ENCODE peak calls at places on chromosomes 16 and 17, in five cellular contexts. L, T, D, G and K are unnamed samples.

GRCh38 chr16:76653390-76654026 is 376.3 kb downstream of the CNTNAP4 start:
- DNase-seq in L (no peak), T (no peak), D (peak), G (peak), K (no peak)

GRCh38 chr16:82481455-82481854 is 145.3 kb upstream of the CDH13 start:
- DNase-seq in L (no peak), T (no peak), D (no peak), G (no peak), K (no peak)

GRCh38 chr16:70767377-70768204 is 33.4 kb downstream of the VAC14 start:
- DNase-seq in L (no peak), T (no peak), D (peak), G (no peak), K (no peak)

GRCh38 chr16:78562156-78562555 is 462.7 kb downstream of the WWOX start:
- DNase-seq in L (no peak), T (no peak), D (no peak), G (no peak), K (no peak)

GRCh38 chr17:29682987-29683386 is 60.3 kb upstream of the CORO6 start:
- DNase-seq in L (no peak), T (no peak), D (peak), G (no peak), K (no peak)

GRCh38 chr17:11319894-11320293 is 78.9 kb downstream of the SHISA6 start:
- DNase-seq in L (no peak), T (no peak), D (no peak), G (no peak), K (no peak)

GRCh38 chr17:20071824-20072691 is 62.9 kb downstream of the SPECC1 start:
- DNase-seq in L (no peak), T (no peak), D (no peak), G (no peak), K (no peak)

GRCh38 chr17:29617125-29617480 is 5.6 kb downstream of the CORO6 start:
- DNase-seq in L (peak), T (peak), D (peak), G (peak), K (no peak)

GRCh38 chr17:40819528-40820125 is 2.8 kb downstream of the KRT10 start:
- DNase-seq in L (no peak), T (no peak), D (peak), G (peak), K (no peak)

GRCh38 chr16:14628806-14629611 is 1.1 kb downstream of the PARN start:
- DNase-seq in L (no peak), T (no peak), D (no peak), G (no peak), K (no peak)

GRCh38 chr17:39812466-39812865 is 51.6 kb downstream of the IKZF3 start:
- DNase-seq in L (no peak), T (no peak), D (no peak), G (peak), K (no peak)

GRCh38 chr16:85256190-85256739 is 144.0 kb upstream of the CIBAR2 start:
- DNase-seq in L (no peak), T (no peak), D (no peak), G (peak), K (no peak)

GRCh38 chr16:35431829-35432663 is 1972.6 kb downstream of the TP53TG3F start:
- DNase-seq in L (no peak), T (no peak), D (no peak), G (peak), K (no peak)